ENCODE peak calls at places on chromosomes 6 and 20, in ten cellular contexts. L is erythroblast, R is posterior vena cava, F is tibial artery, Z is T-helper 9 cell, U is gastrocnemius medialis, J is C1 segment of cervical spinal cord, O is LoVo, A is brain microvascular endothelial cell, S is AG09309. V is an unnamed sample.

GRCh38 chr6:78538002-78538401 is 329.3 kb upstream of the IRAK1BP1 start:
- DNase-seq in L (no peak), R (no peak), F (no peak), Z (no peak), U (no peak), J (no peak), O (no peak), A (peak), S (no peak), V (no peak)

GRCh38 chr20:25573288-25574251 is 11.8 kb downstream of the NINL start:
- DNase-seq in L (no peak), R (no peak), F (no peak), Z (no peak), U (no peak), J (no peak), O (no peak), A (peak), S (peak), V (no peak)

GRCh38 chr6:117346142-117346930 is 79.4 kb downstream of the ROS1 start:
- DNase-seq in L (no peak), R (no peak), F (no peak), Z (no peak), U (no peak), J (no peak), O (peak), A (no peak), S (no peak), V (no peak)

GRCh38 chr6:24836116-24836515 is 37.4 kb upstream of the ARMH2 start:
- DNase-seq in L (no peak), R (no peak), F (no peak), Z (no peak), U (no peak), J (no peak), O (no peak), A (no peak), S (no peak), V (no peak)

GRCh38 chr20:12354725-12355124 is 437.0 kb downstream of the BTBD3 start:
- DNase-seq in L (no peak), R (no peak), F (no peak), Z (no peak), U (no peak), J (no peak), O (no peak), A (no peak), S (no peak), V (no peak)

GRCh38 chr6:90416322-90416721 is 119.7 kb upstream of the BACH2 start:
- DNase-seq in L (no peak), R (no peak), F (no peak), Z (no peak), U (no peak), J (no peak), O (no peak), A (no peak), S (no peak), V (no peak)

GRCh38 chr6:109237082-109237985 is 142.0 kb downstream of the CEP57L1 start:
- DNase-seq in L (peak), R (no peak), F (no peak), Z (no peak), U (no peak), J (no peak), O (peak), A (no peak), S (no peak), V (no peak)

GRCh38 chr6:11754625-11755289 is 23.8 kb downstream of the ADTRP start:
- DNase-seq in L (no peak), R (no peak), F (no peak), Z (no peak), U (no peak), J (no peak), O (no peak), A (no peak), S (no peak), V (no peak)

GRCh38 chr20:58069207-58069606 is 159.2 kb downstream of the ANKRD60 start:
- DNase-seq in L (no peak), R (no peak), F (peak), Z (no peak), U (no peak), J (no peak), O (no peak), A (no peak), S (no peak), V (no peak)

GRCh38 chr6:17115251-17116089 is 13.6 kb downstream of the STMND1 start:
- DNase-seq in L (no peak), R (no peak), F (no peak), Z (no peak), U (no peak), J (no peak), O (peak), A (peak), S (peak), V (no peak)

GRCh38 chr6:2072450-2072849 is 173.0 kb downstream of the GMDS start:
- DNase-seq in L (no peak), R (no peak), F (no peak), Z (no peak), U (no peak), J (no peak), O (no peak), A (no peak), S (no peak), V (no peak)

GRCh38 chr6:106309024-106309423 is 16.5 kb downstream of the ATG5 start:
- DNase-seq in L (no peak), R (no peak), F (no peak), Z (no peak), U (no peak), J (no peak), O (no peak), A (no peak), S (no peak), V (no peak)

GRCh38 chr6:147156218-147156617 is 48.0 kb upstream of the STXBP5 start:
- DNase-seq in L (no peak), R (no peak), F (no peak), Z (no peak), U (no peak), J (no peak), O (no peak), A (no peak), S (no peak), V (no peak)

GRCh38 chr6:141307309-141307998 is 825.3 kb upstream of the GJE1 start:
- DNase-seq in L (no peak), R (no peak), F (no peak), Z (no peak), U (no peak), J (no peak), O (no peak), A (no peak), S (no peak), V (no peak)

GRCh38 chr6:52503344-52503747 is 73.5 kb downstream of the TRAM2 start:
- DNase-seq in L (peak), R (no peak), F (no peak), Z (no peak), U (no peak), J (no peak), O (no peak), A (no peak), S (no peak), V (no peak)

GRCh38 chr6:134447423-134447822 is 129.5 kb upstream of the SGK1 start:
- DNase-seq in L (no peak), R (no peak), F (no peak), Z (no peak), U (no peak), J (no peak), O (no peak), A (no peak), S (no peak), V (no peak)

GRCh38 chr6:167827062-167827587 is 414 bp downstream of the AFDN start:
- DNase-seq in L (no peak), R (no peak), F (no peak), Z (peak), U (no peak), J (no peak), O (peak), A (no peak), S (no peak), V (peak)

GRCh38 chr6:169646906-169647567 is 54.8 kb downstream of the WDR27 start:
- DNase-seq in L (no peak), R (no peak), F (no peak), Z (no peak), U (no peak), J (no peak), O (no peak), A (no peak), S (no peak), V (no peak)